ENCODE peak calls at places on chromosomes 4 and X, in five cellular contexts. Q, Z, B, D and T are unnamed samples.

GRCh38 chrX:38205037-38205436 is 15.6 kb downstream of the SRPX start:
- DNase-seq in Q (no peak), Z (no peak), B (no peak), D (no peak), T (no peak)

GRCh38 chr4:100576570-100576969 is 58.7 kb upstream of the EMCN start:
- DNase-seq in Q (no peak), Z (no peak), B (no peak), D (no peak), T (no peak)

GRCh38 chr4:185567828-185568442 is 32.6 kb upstream of the PDLIM3 start:
- DNase-seq in Q (peak; percentile 65), Z (peak; percentile 78), B (no peak), D (no peak), T (peak; percentile 66)

GRCh38 chr4:57442241-57442640 is 332.1 kb upstream of the IGFBP7 start:
- DNase-seq in Q (no peak), Z (no peak), B (no peak), D (no peak), T (no peak)

GRCh38 chr4:17578482-17578891 is 1.5 kb downstream of the LAP3 start:
- DNase-seq in Q (no peak), Z (peak; percentile 7), B (no peak), D (no peak), T (peak; percentile 12)

GRCh38 chr4:108536577-108536976 is 83.8 kb upstream of the RPL34 start:
- DNase-seq in Q (no peak), Z (no peak), B (no peak), D (no peak), T (no peak)

GRCh38 chr4:126404549-126404948 is 1089.8 kb downstream of the FAT4 start:
- DNase-seq in Q (no peak), Z (peak; percentile 62), B (no peak), D (no peak), T (no peak)

GRCh38 chr4:78610546-78611214 is 59.1 kb downstream of the ANXA3 start:
- DNase-seq in Q (no peak), Z (peak; percentile 41), B (no peak), D (no peak), T (no peak)

GRCh38 chrX:154477891-154478477 is 1.1 kb downstream of the LAGE3 start:
- DNase-seq in Q (no peak), Z (no peak), B (no peak), D (no peak), T (no peak)

GRCh38 chrX:118448273-118448783 is 47.3 kb upstream of the DOCK11 start:
- DNase-seq in Q (no peak), Z (peak; percentile 5), B (no peak), D (no peak), T (no peak)

GRCh38 chr4:55661398-55662056 is 25.4 kb upstream of the NMU start:
- DNase-seq in Q (no peak), Z (no peak), B (no peak), D (no peak), T (no peak)

GRCh38 chrX:97525981-97526380 is 642.3 kb downstream of the RPA4 start:
- DNase-seq in Q (no peak), Z (no peak), B (no peak), D (no peak), T (no peak)

GRCh38 chr4:74056858-74057562 is 18.5 kb upstream of the CXCL3 start:
- DNase-seq in Q (no peak), Z (peak; percentile 95), B (no peak), D (no peak), T (peak; percentile 88)

GRCh38 chr4:24471623-24472510 is 112.5 kb downstream of the DHX15 start:
- DNase-seq in Q (peak; percentile 18), Z (no peak), B (peak; percentile 16), D (peak; percentile 17), T (peak; percentile 8)

GRCh38 chrX:40304115-40304514 is 206.4 kb upstream of the BCOR start:
- DNase-seq in Q (no peak), Z (no peak), B (no peak), D (no peak), T (no peak)

GRCh38 chrX:70219938-70220764 is 14.3 kb upstream of the AWAT1 start:
- DNase-seq in Q (no peak), Z (peak; percentile 1), B (no peak), D (peak; percentile 18), T (peak; percentile 77)

GRCh38 chrX:1205681-1206611 is 6.5 kb downstream of the CRLF2 start:
- DNase-seq in Q (no peak), Z (peak; percentile 59), B (no peak), D (peak; percentile 41), T (peak; percentile 62)

GRCh38 chrX:140149761-140150160 is 184.4 kb upstream of the CXorf66 start:
- DNase-seq in Q (no peak), Z (no peak), B (no peak), D (no peak), T (no peak)
- TF ChIP-seq CTCF in Q (no peak), Z (no peak), B (no peak), D (no peak), T (no peak)

GRCh38 chrX:130093271-130093670 is 17.0 kb downstream of the ELF4 start:
- DNase-seq in Q (no peak), Z (no peak), B (no peak), D (no peak), T (no peak)

GRCh38 chrX:130095249-130095648 is 15.0 kb downstream of the ELF4 start:
- DNase-seq in Q (no peak), Z (no peak), B (no peak), D (no peak), T (no peak)

GRCh38 chrX:130094712-130095111 is 15.6 kb downstream of the ELF4 start:
- DNase-seq in Q (no peak), Z (no peak), B (no peak), D (no peak), T (no peak)

GRCh38 chrX:130086414-130087207 is 23.7 kb downstream of the ELF4 start:
- DNase-seq in Q (no peak), Z (no peak), B (no peak), D (no peak), T (no peak)

GRCh38 chrX:130091976-130092522 is 18.2 kb downstream of the ELF4 start:
- DNase-seq in Q (peak; percentile 50), Z (no peak), B (peak; percentile 26), D (no peak), T (no peak)
- TF ChIP-seq CTCF in Q (no peak), Z (no peak), B (no peak), D (no peak), T (no peak)

GRCh38 chr4:71270901-71271300 is 67.9 kb upstream of the SLC4A4 start:
- DNase-seq in Q (no peak), Z (peak; percentile 45), B (peak; percentile 63), D (peak; percentile 23), T (peak; percentile 41)
- TF ChIP-seq CTCF in Q (peak; percentile 35), Z (peak; percentile 52), B (peak; percentile 28), D (no peak), T (peak; percentile 41)

GRCh38 chr4:145842224-145842887 is 96.3 kb downstream of the ZNF827 start:
- DNase-seq in Q (no peak), Z (no peak), B (no peak), D (no peak), T (peak; percentile 32)
- TF ChIP-seq CTCF in Q (no peak), Z (no peak), B (no peak), D (no peak), T (no peak)

GRCh38 chrX:45794323-45794994 is 593.8 kb upstream of the DIPK2B start:
- DNase-seq in Q (no peak), Z (no peak), B (no peak), D (no peak), T (no peak)

GRCh38 chrX:45799576-45799975 is 598.9 kb upstream of the DIPK2B start:
- DNase-seq in Q (no peak), Z (no peak), B (no peak), D (no peak), T (no peak)

GRCh38 chrX:45794995-45795337 is 594.3 kb upstream of the DIPK2B start:
- DNase-seq in Q (no peak), Z (no peak), B (no peak), D (no peak), T (no peak)

DNA sequence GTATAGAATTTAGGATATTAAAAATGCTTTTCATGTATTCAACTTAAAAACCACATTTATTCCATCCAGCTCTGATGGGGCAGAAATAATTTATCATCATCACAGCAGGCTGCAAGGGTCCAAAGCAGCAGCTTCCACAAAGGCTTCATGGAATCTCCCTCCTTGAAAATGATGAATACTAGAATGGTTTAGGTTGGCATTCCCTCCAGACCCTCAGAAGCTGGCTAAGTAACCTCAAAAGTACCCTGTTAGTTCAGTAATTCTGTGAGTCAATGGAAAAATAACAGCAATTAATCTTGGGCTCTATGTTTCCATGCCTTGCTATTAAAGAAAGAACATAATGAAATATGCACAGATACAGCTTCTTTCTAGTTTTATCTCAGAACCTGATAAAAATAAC is 594.9 kb upstream of the DIPK2B start:
- DNase-seq in Q (no peak), Z (no peak), B (no peak), D (no peak), T (peak; percentile 34)
- TF ChIP-seq CTCF in Q (no peak), Z (no peak), B (no peak), D (no peak), T (no peak)

DNA sequence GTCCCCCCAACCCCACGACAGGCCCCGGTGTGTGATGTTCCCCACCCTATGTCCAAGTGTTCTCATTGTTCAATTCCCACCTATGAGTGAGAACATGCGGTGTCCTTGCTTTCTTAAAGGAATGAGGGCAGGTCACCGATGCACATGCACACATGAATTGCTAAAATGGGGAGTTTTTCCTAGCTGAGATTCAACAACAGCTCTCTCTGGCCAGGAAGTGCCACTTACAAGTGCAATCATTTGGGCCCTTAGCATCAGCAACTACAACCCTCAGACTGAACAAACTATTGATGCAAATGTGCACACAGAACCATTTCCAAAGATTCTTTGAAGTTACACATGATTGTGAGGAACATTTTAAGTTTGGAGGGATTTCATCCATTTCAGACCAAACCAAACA is 95.7 kb upstream of the IQCM start:
- DNase-seq in Q (no peak), Z (no peak), B (no peak), D (no peak), T (no peak)
- TF ChIP-seq CTCF in Q (no peak), Z (no peak), B (no peak), D (no peak), T (no peak)

DNA sequence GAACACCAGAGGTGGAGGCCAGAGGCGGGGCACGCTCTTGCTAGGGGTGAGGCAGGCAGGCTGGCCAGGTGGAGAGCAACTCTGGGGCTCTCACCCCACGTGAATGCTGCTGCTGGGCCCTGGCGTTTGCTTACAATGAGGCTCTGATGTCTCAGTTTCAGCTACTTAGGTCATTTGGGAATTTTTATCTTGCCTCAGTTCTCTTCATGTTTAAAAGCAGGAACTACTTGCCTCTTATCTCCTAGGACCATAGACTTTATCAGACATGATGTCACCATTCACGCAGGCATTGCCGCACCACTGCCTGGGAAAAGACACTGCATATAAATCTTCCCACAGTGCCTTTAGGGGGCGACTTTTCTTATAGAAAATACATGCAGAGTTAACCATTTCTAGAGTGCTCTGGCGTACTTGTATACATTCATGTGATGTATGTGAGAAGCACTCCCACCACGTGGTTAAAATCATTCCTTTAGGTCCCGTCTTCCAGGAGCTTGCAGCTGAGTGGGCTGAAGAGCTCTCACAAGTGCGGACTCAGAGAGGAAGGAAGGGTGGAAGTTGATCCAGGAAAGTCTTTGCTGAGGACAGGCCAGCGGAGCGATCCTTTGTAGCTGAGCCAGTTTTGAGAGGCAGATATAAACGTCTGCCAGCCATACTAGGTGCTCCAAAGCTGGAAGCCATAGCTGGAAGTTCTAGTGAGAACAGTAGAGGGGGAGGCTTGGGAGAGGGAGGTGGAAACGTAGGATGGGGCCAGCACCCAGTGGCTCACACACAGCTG is 84.3 kb upstream of the CLDN34 start:
- DNase-seq in Q (no peak), Z (peak; percentile 87), B (no peak), D (no peak), T (no peak)
- TF ChIP-seq CTCF in Q (no peak), Z (peak; percentile 20), B (no peak), D (no peak), T (no peak)